ENCODE peak calls at places on chromosomes 13 and 19, in ten cellular contexts. V is tibial artery; M is cardiac muscle cell; Y is upper lobe of right lung; U is cardiac fibroblast; Z is lower leg skin; S is A549; A is CD4-positive, alpha-beta T cell; R is hepatocyte; X is omental fat pad. K is an unnamed sample.

GRCh38 chr19:10654610-10655456 is 687 bp downstream of the ILF3 start:
- DNase-seq in V (peak), M (peak), Y (peak), U (peak), Z (peak), S (peak), A (peak), R (peak), X (no peak), K (peak)

GRCh38 chr13:44826586-44827350 is 162.5 kb downstream of the NUFIP1 start:
- DNase-seq in V (no peak), M (no peak), Y (no peak), U (no peak), Z (no peak), S (no peak), A (no peak), R (no peak), X (no peak), K (no peak)

GRCh38 chr13:35347679-35348205 is 128.7 kb downstream of the MAB21L1 start:
- DNase-seq in V (no peak), M (no peak), Y (no peak), U (no peak), Z (no peak), S (no peak), A (no peak), R (no peak), X (no peak), K (no peak)

GRCh38 chr19:28519950-28520861 is 692.7 kb downstream of the UQCRFS1 start:
- DNase-seq in V (no peak), M (no peak), Y (no peak), U (no peak), Z (no peak), S (no peak), A (no peak), R (no peak), X (no peak), K (no peak)

GRCh38 chr13:110868631-110869165 is 46.2 kb downstream of the ANKRD10 start:
- DNase-seq in V (no peak), M (no peak), Y (no peak), U (no peak), Z (no peak), S (no peak), A (no peak), R (no peak), X (no peak), K (no peak)

GRCh38 chr13:51258612-51259358 is 36.6 kb downstream of the FAM124A start:
- DNase-seq in V (no peak), M (no peak), Y (no peak), U (no peak), Z (no peak), S (no peak), A (no peak), R (no peak), X (no peak), K (no peak)

GRCh38 chr13:112712451-112712881 is 22.6 kb downstream of the ATP11A start:
- DNase-seq in V (no peak), M (no peak), Y (no peak), U (no peak), Z (peak), S (no peak), A (no peak), R (no peak), X (no peak), K (no peak)

GRCh38 chr19:38580080-38580479 is 37.7 kb downstream of the MAP4K1 start:
- DNase-seq in V (no peak), M (no peak), Y (no peak), U (no peak), Z (no peak), S (no peak), A (no peak), R (no peak), X (no peak), K (no peak)

GRCh38 chr13:39685652-39686051 is 30.2 kb downstream of the COG6 start:
- DNase-seq in V (no peak), M (no peak), Y (no peak), U (no peak), Z (no peak), S (no peak), A (no peak), R (no peak), X (no peak), K (no peak)

GRCh38 chr13:39688278-39688677 is 32.8 kb downstream of the COG6 start:
- DNase-seq in V (no peak), M (no peak), Y (no peak), U (no peak), Z (no peak), S (no peak), A (no peak), R (no peak), X (no peak), K (no peak)

GRCh38 chr13:39682310-39682709 is 26.8 kb downstream of the COG6 start:
- DNase-seq in V (no peak), M (no peak), Y (no peak), U (no peak), Z (no peak), S (no peak), A (no peak), R (no peak), X (no peak), K (no peak)

GRCh38 chr13:39682788-39683187 is 27.3 kb downstream of the COG6 start:
- DNase-seq in V (no peak), M (no peak), Y (no peak), U (no peak), Z (no peak), S (no peak), A (no peak), R (no peak), X (no peak), K (peak)

GRCh38 chr13:39684531-39685137 is 29.2 kb downstream of the COG6 start:
- DNase-seq in V (no peak), M (peak), Y (no peak), U (peak), Z (no peak), S (peak), A (no peak), R (peak), X (no peak), K (peak)
- TF ChIP-seq CTCF in V (peak), M (peak), Y (peak), U (no peak), Z (no peak), S (peak), A (peak), R (peak), X (no peak), K (peak)

GRCh38 chr13:60411464-60411863 is 14.4 kb downstream of the TDRD3 start:
- DNase-seq in V (no peak), M (no peak), Y (no peak), U (no peak), Z (no peak), S (no peak), A (no peak), R (no peak), X (no peak), K (no peak)
- TF ChIP-seq CTCF in V (no peak), M (no peak), Y (no peak), U (no peak), Z (no peak), S (no peak), A (no peak), R (no peak), X (no peak), K (no peak)

GRCh38 chr13:50079278-50080157 is 64.3 kb downstream of the KCNRG start:
- DNase-seq in V (no peak), M (no peak), Y (no peak), U (peak), Z (no peak), S (no peak), A (no peak), R (no peak), X (no peak), K (no peak)

GRCh38 chr13:50080856-50081105 is 65.5 kb downstream of the KCNRG start:
- DNase-seq in V (no peak), M (no peak), Y (no peak), U (peak), Z (no peak), S (no peak), A (no peak), R (no peak), X (no peak), K (peak)

GRCh38 chr13:50081106-50081898 is 66.1 kb downstream of the KCNRG start:
- DNase-seq in V (peak), M (peak), Y (peak), U (no peak), Z (peak), S (peak), A (peak), R (peak), X (peak), K (peak)

GRCh38 chr13:50078512-50079277 is 63.5 kb downstream of the KCNRG start:
- DNase-seq in V (no peak), M (no peak), Y (no peak), U (no peak), Z (no peak), S (no peak), A (no peak), R (no peak), X (no peak), K (no peak)

GRCh38 chr13:50080158-50080855 is 65.1 kb downstream of the KCNRG start:
- DNase-seq in V (peak), M (peak), Y (no peak), U (peak), Z (no peak), S (peak), A (peak), R (peak), X (no peak), K (no peak)
- TF ChIP-seq CTCF in V (no peak), M (no peak), Y (no peak), U (no peak), Z (no peak), S (no peak), A (no peak), R (no peak), X (no peak), K (no peak)

GRCh38 chr13:33060815-33061214 is 44.6 kb downstream of the KL start:
- DNase-seq in V (no peak), M (no peak), Y (no peak), U (no peak), Z (no peak), S (no peak), A (no peak), R (no peak), X (no peak), K (no peak)

GRCh38 chr13:33053397-33054066 is 37.3 kb downstream of the KL start:
- DNase-seq in V (no peak), M (no peak), Y (no peak), U (no peak), Z (no peak), S (no peak), A (no peak), R (no peak), X (no peak), K (no peak)

GRCh38 chr13:33058816-33059215 is 42.6 kb downstream of the KL start:
- DNase-seq in V (no peak), M (no peak), Y (no peak), U (no peak), Z (no peak), S (no peak), A (no peak), R (no peak), X (no peak), K (no peak)

GRCh38 chr13:33052446-33052845 is 36.2 kb downstream of the KL start:
- DNase-seq in V (no peak), M (peak), Y (no peak), U (no peak), Z (no peak), S (no peak), A (no peak), R (no peak), X (no peak), K (no peak)

GRCh38 chr13:33057019-33057785 is 41.0 kb downstream of the KL start:
- DNase-seq in V (peak), M (peak), Y (no peak), U (peak), Z (no peak), S (peak), A (no peak), R (no peak), X (no peak), K (peak)
- TF ChIP-seq CTCF in V (no peak), M (peak), Y (peak), U (peak), Z (no peak), S (peak), A (no peak), R (peak), X (no peak), K (peak)

DNA sequence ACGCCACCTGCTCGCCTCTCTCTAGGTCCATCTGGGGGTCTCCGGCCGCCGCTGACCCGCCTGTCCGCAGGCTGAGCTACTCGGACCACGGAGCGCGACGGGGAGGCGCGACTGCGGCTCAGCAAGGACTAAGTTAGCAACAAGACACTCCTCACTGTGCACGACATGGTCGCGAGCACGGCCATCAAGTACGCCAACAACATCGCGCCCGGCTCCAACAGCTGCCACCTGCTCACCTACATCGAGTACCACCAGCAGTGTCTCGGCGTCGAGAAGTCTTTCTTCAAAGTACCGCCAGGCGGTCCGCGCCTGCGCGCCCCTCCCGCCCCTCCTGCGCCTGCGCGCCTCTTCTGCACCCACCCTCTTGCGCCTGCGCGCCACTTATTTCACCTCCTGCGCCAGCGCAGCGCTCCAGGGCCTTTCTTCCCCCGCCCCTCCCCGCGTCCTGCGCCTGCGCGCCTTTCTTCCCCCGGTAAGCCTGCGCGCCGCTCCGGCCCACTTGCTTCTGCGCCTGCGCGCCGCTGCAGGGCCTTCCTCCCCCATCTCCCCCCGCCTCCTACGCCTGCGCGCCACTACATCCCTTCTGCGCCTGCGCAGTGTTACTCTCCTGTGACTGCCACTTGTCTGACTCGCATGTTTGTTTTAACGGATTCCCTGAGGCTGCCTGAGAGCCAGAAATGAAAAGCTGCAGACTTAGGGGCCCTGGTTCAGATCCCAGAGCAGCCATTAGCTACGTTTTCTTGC is 63.9 kb downstream of the ACSBG2 start:
- DNase-seq in V (peak), M (peak), Y (peak), U (peak), Z (peak), S (peak), A (peak), R (peak), X (peak), K (peak)
- TF ChIP-seq CTCF in V (peak), M (peak), Y (peak), U (peak), Z (no peak), S (no peak), A (peak), R (no peak), X (no peak), K (no peak)

GRCh38 chr13:20295956-20296355 is 63.8 kb upstream of the GJB6 start:
- DNase-seq in V (no peak), M (no peak), Y (no peak), U (no peak), Z (no peak), S (no peak), A (no peak), R (no peak), X (no peak), K (no peak)

GRCh38 chr13:20291675-20292074 is 59.6 kb upstream of the GJB6 start:
- DNase-seq in V (no peak), M (no peak), Y (no peak), U (no peak), Z (no peak), S (no peak), A (no peak), R (no peak), X (no peak), K (no peak)

GRCh38 chr13:20297181-20297580 is 65.1 kb upstream of the GJB6 start:
- DNase-seq in V (no peak), M (no peak), Y (no peak), U (no peak), Z (no peak), S (no peak), A (no peak), R (no peak), X (no peak), K (no peak)

GRCh38 chr13:20291037-20291436 is 58.9 kb upstream of the GJB6 start:
- DNase-seq in V (no peak), M (no peak), Y (no peak), U (no peak), Z (no peak), S (no peak), A (no peak), R (no peak), X (no peak), K (no peak)

GRCh38 chr13:20294497-20294896 is 62.4 kb upstream of the GJB6 start:
- DNase-seq in V (no peak), M (no peak), Y (no peak), U (no peak), Z (no peak), S (peak), A (no peak), R (no peak), X (no peak), K (no peak)
- TF ChIP-seq CTCF in V (no peak), M (peak), Y (no peak), U (peak), Z (no peak), S (peak), A (no peak), R (no peak), X (no peak), K (no peak)